ENCODE peak calls at places on chromosomes 12 and 14, in five cellular contexts. J is left lung; S is HCT116; X is effector memory CD4-positive, alpha-beta T cell; E is left ventricle myocardium inferior. Z is an unnamed sample. For H3K4me1 and H3K36me3, the result is how much of the 10 kb centered on the place peaks cover.

GRCh38 chr14:71523630-71524320 is 408.5 kb upstream of the RGS6 start:
- DNase-seq in J (no peak), S (no peak), X (no peak), E (no peak), Z (no peak)

GRCh38 chr14:74141703-74142102 is 56.9 kb downstream of the LIN52 start:
- DNase-seq in J (no peak), S (no peak), X (no peak), E (no peak), Z (no peak)

GRCh38 chr12:104906695-104907094 is 51.4 kb downstream of the SLC41A2 start:
- DNase-seq in J (no peak), S (no peak), X (no peak), E (no peak), Z (no peak)

GRCh38 chr12:8033153-8034044 is 883 bp downstream of the FOXJ2 start:
- DNase-seq in J (no peak), S (no peak), X (peak), E (peak), Z (peak)

GRCh38 chr12:111063296-111064026 is 143.1 kb upstream of the MYL2 start:
- DNase-seq in J (no peak), S (no peak), X (no peak), E (no peak), Z (no peak)

GRCh38 chr14:65421201-65421981 is 8.9 kb downstream of the FUT8 start:
- DNase-seq in J (no peak), S (no peak), X (no peak), E (no peak), Z (no peak)

GRCh38 chr14:32192712-32193373 is 9.0 kb upstream of the RNU6-7 start:
- DNase-seq in J (no peak), S (no peak), X (no peak), E (no peak), Z (no peak)

GRCh38 chr12:109131522-109132050 is 15.2 kb downstream of the ACACB start:
- DNase-seq in J (no peak), S (no peak), X (no peak), E (peak), Z (peak)

GRCh38 chr12:25135531-25136154 is 59.3 kb downstream of the DNAI7 start:
- DNase-seq in J (no peak), S (peak), X (no peak), E (no peak), Z (no peak)

GRCh38 chr12:87813476-87814234 is 215.5 kb downstream of the C12orf50 start:
- DNase-seq in J (no peak), S (no peak), X (no peak), E (no peak), Z (peak)

GRCh38 chr12:20350495-20350894 is 17.8 kb upstream of the PDE3A start:
- DNase-seq in J (no peak), S (no peak), X (no peak), E (no peak), Z (no peak)

GRCh38 chr14:66476964-66477363 is 9.2 kb upstream of the CCDC196 start:
- DNase-seq in J (no peak), S (no peak), X (no peak), E (no peak), Z (no peak)

GRCh38 chr12:3275171-3276041 is 198.2 kb downstream of the TSPAN9 start:
- DNase-seq in J (peak), S (peak), X (peak), E (peak), Z (peak)

GRCh38 chr14:41297961-41298690 is 308.6 kb upstream of the LRFN5 start:
- DNase-seq in J (no peak), S (no peak), X (no peak), E (no peak), Z (no peak)

GRCh38 chr14:55604900-55605418 is 25.0 kb downstream of the KTN1 start:
- DNase-seq in J (no peak), S (no peak), X (no peak), E (no peak), Z (no peak)
- H3K4me1 ChIP-seq in J (under half), S (half or more), X (under half), E (half or more), Z (under half)

DNA sequence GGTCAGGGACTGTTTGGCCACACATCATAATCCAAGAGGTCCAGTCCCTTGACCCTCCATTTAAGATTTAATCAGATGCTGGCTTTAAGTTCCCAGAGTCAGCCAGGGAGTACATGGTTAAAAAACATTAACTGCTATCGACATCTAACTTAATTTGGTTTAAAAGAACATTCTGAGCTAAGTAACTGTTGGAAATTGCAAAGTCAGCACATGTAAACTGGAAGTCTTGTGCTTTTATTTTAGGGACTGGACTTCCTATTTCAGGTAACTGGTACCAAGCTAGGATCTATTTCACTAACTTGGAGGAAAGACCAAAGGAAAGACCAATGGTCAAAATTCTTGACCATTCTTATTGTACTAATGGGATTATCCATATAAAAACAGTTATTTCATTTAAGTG is 40.6 kb downstream of the GNS start:
- DNase-seq in J (no peak), S (no peak), X (no peak), E (no peak), Z (no peak)
- H3K36me3 ChIP-seq in J (half or more), S (under half), X (under half), E (half or more), Z (under half)

GRCh38 chr14:59038746-59039145 is 149.7 kb upstream of the DAAM1 start:
- DNase-seq in J (no peak), S (no peak), X (no peak), E (no peak), Z (no peak)

GRCh38 chr14:59041308-59041707 is 147.2 kb upstream of the DAAM1 start:
- DNase-seq in J (no peak), S (no peak), X (no peak), E (no peak), Z (no peak)

GRCh38 chr14:59046746-59047145 is 141.7 kb upstream of the DAAM1 start:
- DNase-seq in J (no peak), S (no peak), X (no peak), E (no peak), Z (no peak)

DNA sequence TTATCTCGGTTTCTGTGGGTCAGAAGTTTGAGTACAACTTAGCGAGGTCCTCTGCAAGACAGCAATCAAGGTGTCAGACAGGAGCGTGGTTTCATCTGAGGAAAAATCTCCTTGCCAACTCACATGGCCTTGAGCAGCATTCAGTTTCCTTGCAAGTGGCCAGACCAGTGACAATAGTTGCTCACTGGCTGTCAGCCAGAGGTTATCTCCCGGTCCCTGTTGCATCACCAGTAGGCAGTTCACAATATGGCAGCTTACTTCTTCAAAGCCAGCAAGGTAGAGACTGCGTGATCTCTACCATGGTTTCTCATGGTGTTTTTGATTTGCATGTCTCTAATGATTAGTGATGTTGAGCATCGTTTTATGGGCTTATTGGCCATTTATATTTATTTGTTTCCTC is 143.8 kb upstream of the DAAM1 start:
- DNase-seq in J (no peak), S (no peak), X (no peak), E (no peak), Z (peak)
- H3K4me3 ChIP-seq in J (no peak), S (no peak), X (no peak), E (no peak), Z (no peak)

GRCh38 chr12:56716933-56717880 is 7.9 kb downstream of the NACA start:
- DNase-seq in J (peak), S (no peak), X (no peak), E (no peak), Z (no peak)

GRCh38 chr12:56715798-56716197 is 9.3 kb downstream of the NACA start:
- DNase-seq in J (peak), S (no peak), X (no peak), E (no peak), Z (no peak)

GRCh38 chr12:56714431-56714929 is 10.6 kb downstream of the NACA start:
- DNase-seq in J (no peak), S (no peak), X (no peak), E (no peak), Z (no peak)

GRCh38 chr12:56718167-56718566 is 6.9 kb downstream of the NACA start:
- DNase-seq in J (peak), S (no peak), X (no peak), E (no peak), Z (no peak)

DNA sequence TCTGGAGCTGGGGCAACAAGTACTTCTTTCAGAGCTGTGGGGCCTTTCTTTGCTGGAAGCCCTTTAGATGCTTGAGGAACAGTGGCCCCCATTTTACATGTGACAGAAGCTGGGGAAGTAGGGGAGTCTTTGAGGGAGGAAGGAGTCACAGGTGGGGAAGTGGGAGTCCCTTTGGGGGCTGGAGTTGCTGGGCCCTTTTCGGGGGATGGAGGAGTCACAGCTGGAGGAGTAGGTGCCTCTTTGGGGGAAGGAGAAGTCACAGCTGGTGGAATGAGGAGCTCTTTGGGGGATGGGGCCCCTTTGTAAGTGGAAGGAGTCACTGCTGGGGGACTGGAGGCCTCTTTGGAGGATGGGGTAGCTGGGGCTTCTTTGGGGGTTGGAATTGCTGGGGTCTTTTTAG is 8.6 kb downstream of the NACA start:
- DNase-seq in J (no peak), S (no peak), X (no peak), E (no peak), Z (no peak)
- H3K4me1 ChIP-seq in J (half or more), S (under half), X (under half), E (half or more), Z (under half)

DNA sequence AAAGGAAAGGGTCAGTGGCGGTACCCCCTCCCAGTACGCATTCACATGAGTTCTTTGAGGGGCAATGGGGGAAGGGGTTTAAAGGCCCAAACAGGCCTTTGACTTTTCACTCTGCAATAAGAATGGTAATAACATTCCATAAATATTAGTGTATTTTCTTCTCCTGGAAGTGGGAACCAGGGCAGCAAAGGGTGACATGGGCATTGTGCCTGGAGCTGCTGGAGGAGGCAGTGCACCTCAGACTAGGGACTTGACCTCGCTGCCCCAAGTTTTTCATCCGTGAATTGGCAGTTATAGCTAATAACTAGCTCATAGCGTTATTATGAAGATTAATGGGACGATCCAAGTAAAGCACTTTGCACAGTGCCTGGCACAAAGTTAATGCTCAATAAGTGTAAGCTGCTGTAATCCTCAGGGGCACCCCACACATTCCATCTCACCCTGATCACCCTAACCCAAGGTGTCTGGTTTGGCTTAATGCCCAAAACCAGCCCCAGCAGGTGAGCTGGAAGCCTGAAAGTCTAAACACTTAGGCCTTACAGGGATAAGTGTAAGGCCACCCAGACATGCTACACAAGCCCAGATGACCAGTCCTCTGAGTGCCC is 2.8 kb upstream of the KCNH3 start:
- DNase-seq in J (no peak), S (no peak), X (no peak), E (no peak), Z (no peak)
- H3K36me3 ChIP-seq in J (under half), S (under half), X (under half), E (under half), Z (under half)

Z was measured in adrenal gland.